ENCODE peak calls at places on chromosomes 4 and X, in six cellular contexts. I is H4; Y is anterior cingulate cortex; P is effector memory CD8-positive, alpha-beta T cell; F is activated CD4-positive, CD25-positive, alpha-beta regulatory T cell treated with anti-CD3 and anti-CD28 coated beads, Interleukin-2, amount 50 U/mL, for 72 hours; N is iris pigment epithelial cell. M is an unnamed sample.

GRCh38 chr4:97911236-97911906 is 231.9 kb downstream of the STPG2 start:
- DNase-seq in P (no peak), Y (no peak), F (no peak), I (no peak), N (no peak), M (no peak)

GRCh38 chr4:26048962-26049361 is 134.9 kb downstream of the SMIM20 start:
- DNase-seq in F (no peak), I (no peak), P (no peak), N (peak; percentile 63), Y (no peak), M (no peak)

GRCh38 chr4:92021203-92021602 is 282.6 kb upstream of the GRID2 start:
- DNase-seq in F (no peak), Y (no peak), P (no peak), I (no peak), N (no peak), M (no peak)

GRCh38 chr4:38673109-38673978 is 9.3 kb downstream of the KLF3 start:
- DNase-seq in I (peak; percentile 34), P (no peak), Y (no peak), F (no peak), N (no peak), M (no peak)

GRCh38 chr4:52157641-52158316 is 106.7 kb downstream of the SPATA18 start:
- DNase-seq in P (no peak), F (no peak), Y (no peak), N (peak; percentile 8), I (no peak), M (no peak)

GRCh38 chrX:14095702-14096101 is 66.0 kb upstream of the GEMIN8 start:
- DNase-seq in I (peak; percentile 70), Y (no peak), F (peak; percentile 29), P (peak; percentile 3), N (peak; percentile 57), M (peak; percentile 11)

GRCh38 chrX:95703696-95704095 is 980.9 kb upstream of the DIAPH2 start:
- DNase-seq in I (peak; percentile 71), N (peak; percentile 1), F (no peak), P (no peak), Y (no peak), M (no peak)

GRCh38 chrX:130084651-130085237 is 25.6 kb downstream of the ELF4 start:
- DNase-seq in F (no peak), N (no peak), I (no peak), P (no peak), Y (no peak), M (no peak)

GRCh38 chr4:26839534-26839951 is 21.1 kb upstream of the STIM2 start:
- DNase-seq in I (peak; percentile 96), F (no peak), P (no peak), Y (peak; percentile 8), N (no peak), M (no peak)

GRCh38 chr4:88240297-88240714 is 44.1 kb downstream of the PPM1K start:
- DNase-seq in P (no peak), F (no peak), Y (no peak), I (no peak), N (no peak), M (no peak)

GRCh38 chr4:6749340-6750171 is 33.0 kb upstream of the KIAA0232 start:
- DNase-seq in Y (no peak), P (no peak), I (peak; percentile 77), F (no peak), N (no peak), M (no peak)

GRCh38 chr4:15234585-15235126 is 193.2 kb upstream of the C1QTNF7 start:
- DNase-seq in N (peak; percentile 92), P (no peak), Y (no peak), F (no peak), I (peak; percentile 92), M (no peak)

GRCh38 chr4:188735082-188735481 is 595.8 kb downstream of the TRIML1 start:
- DNase-seq in Y (no peak), P (no peak), N (no peak), I (no peak), F (no peak), M (no peak)

GRCh38 chrX:38282044-38282443 is 45.3 kb downstream of the RPGR start:
- DNase-seq in Y (no peak), N (no peak), P (no peak), F (no peak), I (no peak), M (no peak)

GRCh38 chr4:109708990-109709389 is 5.7 kb upstream of the CASP6 start:
- DNase-seq in N (no peak), F (no peak), P (no peak), Y (no peak), I (no peak), M (no peak)

GRCh38 chrX:13485167-13485566 is 84.2 kb upstream of the EGFL6 start:
- DNase-seq in N (no peak), Y (no peak), F (no peak), I (no peak), P (no peak), M (no peak)

GRCh38 chr4:8920969-8921368 is 49.3 kb upstream of the HMX1 start:
- DNase-seq in I (no peak), Y (no peak), P (no peak), N (no peak), F (no peak), M (no peak)

GRCh38 chr4:168803727-168804126 is 206.3 kb downstream of the CBR4 start:
- DNase-seq in I (peak; percentile 75), N (peak; percentile 77), F (no peak), P (no peak), Y (no peak), M (no peak)

GRCh38 chr4:185838104-185838452 is 26.1 kb upstream of the SORBS2 start:
- DNase-seq in F (no peak), P (no peak), Y (no peak), N (no peak), I (no peak), M (no peak)

GRCh38 chr4:101649790-101650450 is 140.6 kb upstream of the BANK1 start:
- DNase-seq in I (no peak), F (no peak), P (no peak), Y (no peak), N (peak; percentile 8), M (no peak)

GRCh38 chrX:138485767-138486166 is 225.8 kb downstream of the FGF13 start:
- DNase-seq in P (no peak), Y (no peak), F (no peak), I (no peak), N (no peak), M (no peak)

GRCh38 chrX:150032742-150033141 is 94.5 kb upstream of the EOLA2 start:
- DNase-seq in I (peak; percentile 35), F (no peak), P (no peak), N (peak; percentile 74), Y (no peak), M (no peak)

GRCh38 chrX:152895724-152896420 is 2.0 kb upstream of the ZNF185 start:
- DNase-seq in F (no peak), N (no peak), Y (no peak), P (no peak), I (no peak), M (no peak)

GRCh38 chrX:153303276-153304262 is 18.0 kb downstream of the PNMA6F start:
- DNase-seq in F (no peak), N (no peak), P (no peak), Y (no peak), I (no peak), M (no peak)

GRCh38 chr4:138494931-138495330 is 252.8 kb upstream of the SLC7A11 start:
- DNase-seq in P (no peak), F (no peak), I (peak; percentile 76), N (peak; percentile 52), Y (no peak), M (no peak)

GRCh38 chr4:125428832-125429231 is 114.1 kb downstream of the FAT4 start:
- DNase-seq in Y (no peak), I (no peak), F (no peak), N (no peak), P (no peak), M (no peak)

GRCh38 chr4:174304664-174305063 is 21.0 kb downstream of the CEP44 start:
- DNase-seq in N (no peak), I (no peak), P (no peak), F (no peak), Y (no peak), M (no peak)

GRCh38 chr4:17763352-17763890 is 18.0 kb downstream of the FAM184B start:
- DNase-seq in Y (no peak), N (no peak), P (no peak), F (no peak), I (no peak), M (no peak)

GRCh38 chr4:21102667-21103066 is 402.4 kb downstream of the PACRGL start:
- DNase-seq in P (no peak), F (no peak), I (no peak), N (no peak), Y (no peak), M (no peak)

GRCh38 chrX:53281321-53281822 is at the start of gene IQSEC2:
- DNase-seq in P (no peak), F (no peak), I (peak; percentile 84), N (peak; percentile 83), Y (peak; percentile 14), M (no peak)

GRCh38 chrX:10756365-10756915 is 136.1 kb upstream of the MID1 start:
- DNase-seq in Y (no peak), I (peak; percentile 43), F (no peak), P (no peak), N (peak; percentile 85), M (no peak)

GRCh38 chrX:7330971-7331746 is 183.2 kb upstream of the PUDP start:
- DNase-seq in P (no peak), Y (no peak), F (no peak), N (peak; percentile 57), I (no peak), M (no peak)

GRCh38 chrX:144494069-144494468 is 610.2 kb downstream of the UBE2NL start:
- DNase-seq in P (no peak), F (no peak), Y (no peak), I (no peak), N (no peak), M (no peak)

GRCh38 chr4:119930546-119930945 is 136.1 kb downstream of the MAD2L1 start:
- DNase-seq in N (no peak), F (no peak), P (no peak), Y (no peak), I (no peak), M (no peak)

GRCh38 chr4:161792991-161793390 is 370.8 kb downstream of the FSTL5 start:
- DNase-seq in P (no peak), N (no peak), Y (no peak), F (no peak), I (no peak), M (no peak)

GRCh38 chr4:82201303-82201702 is 172.5 kb downstream of the HNRNPD start:
- DNase-seq in P (no peak), I (peak; percentile 49), F (no peak), Y (no peak), N (peak; percentile 44), M (no peak)

GRCh38 chr4:91567594-91567993 is 736.2 kb upstream of the GRID2 start:
- DNase-seq in I (no peak), N (no peak), P (no peak), Y (no peak), F (no peak), M (no peak)

GRCh38 chrX:9495496-9495895 is 30.6 kb downstream of the TBL1X start:
- DNase-seq in F (no peak), N (no peak), P (no peak), I (no peak), Y (no peak), M (no peak)

GRCh38 chr4:123398803-123399637 is 2.4 kb downstream of the SPRY1 start:
- DNase-seq in Y (peak; percentile 62), I (no peak), N (peak; percentile 86), F (peak; percentile 54), P (peak; percentile 56), M (peak; percentile 52)

M was measured in activated B cell treated with CpG ODN at 0.5 μM for 24 hours.